ENCODE peak calls at places on chromosome 13, in ten cellular contexts. M, P, S, Q, D, T, L, O, F and B are unnamed samples.

GRCh38 chr13:110533771-110534670 is 27.5 kb downstream of the RAB20 start:
- DNase-seq in M (no peak), P (no peak), S (no peak), Q (no peak), D (no peak), T (no peak), L (no peak), O (no peak), F (no peak), B (no peak)

GRCh38 chr13:28459911-28460310 is 35.0 kb downstream of the FLT1 start:
- DNase-seq in M (no peak), P (no peak), S (no peak), Q (no peak), D (no peak), T (no peak), L (no peak), O (no peak), F (no peak), B (no peak)

GRCh38 chr13:63910406-63910957 is 2494.8 kb upstream of the PCDH20 start:
- DNase-seq in M (no peak), P (no peak), S (no peak), Q (no peak), D (no peak), T (no peak), L (no peak), O (peak; percentile 66), F (no peak), B (peak; percentile 2)

GRCh38 chr13:61036715-61037114 is 378.9 kb downstream of the PCDH20 start:
- DNase-seq in M (no peak), P (no peak), S (no peak), Q (no peak), D (no peak), T (no peak), L (no peak), O (no peak), F (no peak), B (no peak)

GRCh38 chr13:27446986-27447583 is 3.3 kb downstream of the MTIF3 start:
- DNase-seq in M (no peak), P (no peak), S (no peak), Q (no peak), D (no peak), T (peak; percentile 90), L (no peak), O (no peak), F (no peak), B (no peak)

GRCh38 chr13:34247596-34247995 is 429.6 kb downstream of the RFC3 start:
- DNase-seq in M (no peak), P (no peak), S (no peak), Q (no peak), D (no peak), T (no peak), L (no peak), O (no peak), F (no peak), B (no peak)

GRCh38 chr13:48266967-48267639 is 34.1 kb downstream of the ITM2B start:
- DNase-seq in M (no peak), P (no peak), S (no peak), Q (no peak), D (no peak), T (no peak), L (no peak), O (no peak), F (no peak), B (no peak)

GRCh38 chr13:75803175-75803611 is 167.1 kb downstream of the LMO7 start:
- DNase-seq in M (no peak), P (no peak), S (no peak), Q (no peak), D (no peak), T (peak; percentile 48), L (no peak), O (no peak), F (no peak), B (no peak)

GRCh38 chr13:51004918-51005460 is 95.4 kb downstream of the RNASEH2B start:
- DNase-seq in M (no peak), P (no peak), S (no peak), Q (no peak), D (no peak), T (no peak), L (no peak), O (no peak), F (no peak), B (no peak)

GRCh38 chr13:44230736-44231135 is 142.9 kb upstream of the SERP2 start:
- DNase-seq in M (no peak), P (no peak), S (no peak), Q (no peak), D (no peak), T (no peak), L (no peak), O (no peak), F (no peak), B (peak; percentile 27)

GRCh38 chr13:92224825-92225224 is 826.4 kb downstream of the GPC5 start:
- DNase-seq in M (no peak), P (no peak), S (no peak), Q (no peak), D (no peak), T (no peak), L (no peak), O (no peak), F (no peak), B (no peak)

GRCh38 chr13:79647518-79647917 is 166.6 kb downstream of the NDFIP2 start:
- DNase-seq in M (no peak), P (no peak), S (no peak), Q (no peak), D (no peak), T (no peak), L (no peak), O (no peak), F (no peak), B (no peak)

GRCh38 chr13:41864658-41865057 is 96.3 kb downstream of the VWA8 start:
- DNase-seq in M (peak; percentile 67), P (no peak), S (no peak), Q (no peak), D (no peak), T (no peak), L (no peak), O (no peak), F (no peak), B (no peak)

GRCh38 chr13:98664047-98664446 is 87.1 kb upstream of the STK24 start:
- DNase-seq in M (no peak), P (peak; percentile 84), S (peak; percentile 20), Q (peak; percentile 74), D (no peak), T (peak; percentile 23), L (no peak), O (no peak), F (peak; percentile 24), B (peak; percentile 76)

GRCh38 chr13:91930687-91931086 is 532.3 kb downstream of the GPC5 start:
- DNase-seq in M (no peak), P (no peak), S (no peak), Q (no peak), D (no peak), T (no peak), L (no peak), O (no peak), F (no peak), B (no peak)

GRCh38 chr13:41974262-41974900 is 13.5 kb upstream of the VWA8 start:
- DNase-seq in M (no peak), P (no peak), S (no peak), Q (no peak), D (no peak), T (no peak), L (no peak), O (no peak), F (no peak), B (no peak)

GRCh38 chr13:112849500-112849899 is 119.5 kb upstream of the MCF2L start:
- DNase-seq in M (no peak), P (no peak), S (no peak), Q (no peak), D (no peak), T (no peak), L (no peak), O (no peak), F (no peak), B (peak; percentile 22)

GRCh38 chr13:62875118-62875640 is 1459.5 kb upstream of the PCDH20 start:
- DNase-seq in M (no peak), P (no peak), S (no peak), Q (no peak), D (no peak), T (no peak), L (no peak), O (no peak), F (no peak), B (peak; percentile 46)

GRCh38 chr13:66887088-66887487 is 343.0 kb downstream of the PCDH9 start:
- DNase-seq in M (no peak), P (no peak), S (no peak), Q (no peak), D (no peak), T (no peak), L (no peak), O (no peak), F (no peak), B (peak; percentile 77)

GRCh38 chr13:23799945-23800344 is 89.3 kb downstream of the MIPEP start:
- DNase-seq in M (no peak), P (no peak), S (no peak), Q (no peak), D (no peak), T (peak; percentile 85), L (no peak), O (no peak), F (no peak), B (no peak)

GRCh38 chr13:19957320-19958118 is 1.0 kb upstream of the ZMYM2 start:
- DNase-seq in M (peak; percentile 84), P (peak; percentile 92), S (peak; percentile 76), Q (peak; percentile 85), D (peak; percentile 65), T (peak; percentile 89), L (peak; percentile 57), O (peak; percentile 84), F (peak; percentile 73), B (peak; percentile 53)

GRCh38 chr13:63288576-63288975 is 1872.9 kb upstream of the PCDH20 start:
- DNase-seq in M (no peak), P (no peak), S (no peak), Q (no peak), D (no peak), T (no peak), L (no peak), O (no peak), F (no peak), B (no peak)

GRCh38 chr13:109715902-109716301 is 70.5 kb downstream of the IRS2 start:
- DNase-seq in M (no peak), P (no peak), S (no peak), Q (no peak), D (no peak), T (no peak), L (no peak), O (peak; percentile 38), F (no peak), B (no peak)

GRCh38 chr13:36850790-36851438 is 31.9 kb downstream of the RFXAP start:
- DNase-seq in M (no peak), P (no peak), S (no peak), Q (no peak), D (no peak), T (peak; percentile 9), L (no peak), O (peak; percentile 41), F (no peak), B (no peak)

GRCh38 chr13:42740753-42741152 is 40.6 kb upstream of the FAM216B start:
- DNase-seq in M (peak; percentile 68), P (no peak), S (no peak), Q (no peak), D (no peak), T (no peak), L (no peak), O (no peak), F (no peak), B (no peak)

GRCh38 chr13:31629085-31629785 is 110.1 kb upstream of the RXFP2 start:
- DNase-seq in M (no peak), P (no peak), S (no peak), Q (no peak), D (no peak), T (no peak), L (no peak), O (no peak), F (no peak), B (no peak)

GRCh38 chr13:31824705-31825512 is 85.6 kb downstream of the RXFP2 start:
- DNase-seq in M (no peak), P (no peak), S (no peak), Q (no peak), D (no peak), T (no peak), L (no peak), O (no peak), F (no peak), B (no peak)

GRCh38 chr13:77779461-77780272 is 82.2 kb downstream of the SLAIN1 start:
- DNase-seq in M (no peak), P (no peak), S (no peak), Q (peak; percentile 5), D (no peak), T (peak; percentile 77), L (no peak), O (peak; percentile 69), F (no peak), B (peak; percentile 70)